ENCODE peak calls at places on chromosomes 4 and X, in nine cellular contexts. G is IMR-90, U is kidney, X is tibial artery, J is neuronal stem cell, Z is fibroblast of lung, A is cardiac fibroblast, E is right cardiac atrium, D is WERI-Rb-1. Q is an unnamed sample.

GRCh38 chrX:30590368-30590767 is 12.8 kb upstream of the TASL start:
- DNase-seq in Z (no peak), U (no peak), X (no peak), E (no peak), J (no peak), A (no peak), D (no peak), G (no peak), Q (no peak)

GRCh38 chrX:11135483-11136185 is 24.5 kb downstream of the HCCS start:
- DNase-seq in J (no peak), A (no peak), G (no peak), Z (no peak), X (no peak), E (no peak), U (no peak), D (no peak), Q (no peak)

GRCh38 chr4:152974732-152975614 is 38.9 kb downstream of the FHDC1 start:
- DNase-seq in U (no peak), A (no peak), X (peak), G (no peak), Z (no peak), E (no peak), D (no peak), J (no peak), Q (no peak)

GRCh38 chr4:145815027-145815612 is 123.5 kb downstream of the ZNF827 start:
- DNase-seq in D (no peak), J (no peak), U (no peak), E (no peak), X (no peak), Z (no peak), G (no peak), A (no peak), Q (no peak)

GRCh38 chr4:68592673-68593072 is 16.6 kb upstream of the UGT2B17 start:
- DNase-seq in U (no peak), D (no peak), G (no peak), J (no peak), E (no peak), X (no peak), Z (no peak), A (no peak), Q (no peak)

GRCh38 chrX:19177710-19178109 is 55.4 kb upstream of the ADGRG2 start:
- DNase-seq in A (no peak), E (no peak), U (no peak), J (no peak), D (no peak), Z (no peak), G (no peak), X (no peak), Q (no peak)

GRCh38 chr4:176193898-176194297 is 1.5 kb downstream of the SPATA4 start:
- DNase-seq in G (peak), A (peak), J (no peak), Z (peak), X (no peak), D (no peak), E (no peak), U (no peak), Q (peak)

GRCh38 chr4:133320576-133321170 is 171.6 kb downstream of the PCDH10 start:
- DNase-seq in A (peak), U (no peak), D (peak), Z (peak), X (no peak), J (peak), G (peak), E (no peak), Q (no peak)

GRCh38 chr4:5463361-5463760 is 245.0 kb downstream of the EVC2 start:
- DNase-seq in Z (no peak), E (no peak), X (peak), J (no peak), A (no peak), G (no peak), U (no peak), D (no peak), Q (no peak)

GRCh38 chr4:42347076-42347475 is 50.2 kb upstream of the SHISA3 start:
- DNase-seq in X (no peak), U (no peak), E (no peak), D (no peak), G (no peak), A (no peak), J (no peak), Z (no peak), Q (no peak)

GRCh38 chr4:126405369-126405982 is 1090.7 kb downstream of the FAT4 start:
- DNase-seq in D (peak), E (no peak), A (peak), G (peak), U (no peak), X (no peak), Z (peak), J (no peak), Q (no peak)

GRCh38 chr4:26320159-26320452 is 708 bp upstream of the RBPJ start:
- DNase-seq in D (no peak), U (no peak), Z (peak), A (peak), X (no peak), J (no peak), G (peak), E (no peak), Q (no peak)

GRCh38 chr4:76434901-76435688 is at the start of gene SHROOM3:
- DNase-seq in X (no peak), D (no peak), U (no peak), E (peak), J (peak), A (no peak), Z (no peak), G (no peak), Q (no peak)

GRCh38 chrX:17459008-17459407 is 84.0 kb downstream of the NHS start:
- DNase-seq in X (peak), E (peak), D (no peak), J (no peak), U (no peak), A (peak), Z (peak), G (peak), Q (peak)

GRCh38 chrX:46251755-46252154 is 293.5 kb downstream of the ZNF674 start:
- DNase-seq in G (peak), A (peak), U (no peak), D (no peak), J (no peak), E (no peak), X (no peak), Z (peak), Q (no peak)

GRCh38 chrX:10617964-10618342 is 2.4 kb downstream of the MID1 start:
- DNase-seq in A (peak), G (peak), D (no peak), X (no peak), U (no peak), E (no peak), J (no peak), Z (no peak), Q (no peak)

GRCh38 chrX:15866141-15866540 is 11.5 kb upstream of the AP1S2 start:
- DNase-seq in U (no peak), J (no peak), A (no peak), E (no peak), Z (no peak), D (no peak), X (no peak), G (no peak), Q (no peak)

GRCh38 chrX:15607067-15607466 is 6.3 kb upstream of the ACE2 start:
- DNase-seq in G (no peak), E (no peak), U (no peak), X (no peak), A (no peak), D (no peak), Z (no peak), J (no peak), Q (no peak)

GRCh38 chrX:129984196-129984962 is 1.9 kb downstream of the BCORL1 start:
- DNase-seq in Z (no peak), A (no peak), U (peak), E (peak), G (no peak), J (no peak), D (peak), X (peak), Q (no peak)

GRCh38 chr4:87806520-87806919 is 7.2 kb downstream of the IBSP start:
- DNase-seq in J (no peak), X (no peak), D (no peak), G (peak), A (peak), E (no peak), U (no peak), Z (peak), Q (no peak)

GRCh38 chr4:56283394-56283793 is 103.9 kb downstream of the AASDH start:
- DNase-seq in Z (no peak), E (no peak), X (no peak), A (no peak), U (no peak), G (no peak), J (no peak), D (no peak), Q (no peak)

GRCh38 chr4:121457278-121457875 is 76.6 kb upstream of the QRFPR start:
- DNase-seq in A (no peak), X (no peak), Z (no peak), D (no peak), G (no peak), E (no peak), J (no peak), U (no peak), Q (no peak)

GRCh38 chr4:24372915-24373314 is 211.4 kb downstream of the DHX15 start:
- DNase-seq in A (no peak), E (no peak), U (no peak), Z (no peak), J (no peak), G (no peak), D (no peak), X (no peak), Q (no peak)

GRCh38 chr4:159006202-159006601 is 96.7 kb upstream of the RAPGEF2 start:
- DNase-seq in Z (peak), D (no peak), A (peak), U (no peak), G (peak), E (no peak), J (no peak), X (no peak), Q (no peak)

GRCh38 chr4:2761035-2761923 is 5.1 kb upstream of the TNIP2 start:
- DNase-seq in X (peak), G (no peak), Z (no peak), J (no peak), D (no peak), E (no peak), U (no peak), A (no peak), Q (no peak)

GRCh38 chr4:99815597-99816011 is 1.0 kb upstream of the DAPP1 start:
- DNase-seq in Z (no peak), D (no peak), X (no peak), A (peak), J (no peak), U (no peak), G (peak), E (no peak), Q (no peak)

GRCh38 chr4:17809667-17810066 is 890 bp downstream of the DCAF16 start:
- DNase-seq in D (no peak), A (no peak), X (no peak), Z (no peak), E (no peak), G (no peak), J (no peak), U (no peak), Q (no peak)

GRCh38 chr4:92387459-92388069 is 83.8 kb downstream of the GRID2 start:
- DNase-seq in X (no peak), U (no peak), Z (peak), E (no peak), A (peak), G (peak), D (peak), J (peak), Q (no peak)

GRCh38 chrX:64642482-64642881 is 247.2 kb upstream of the MTMR8 start:
- DNase-seq in G (no peak), U (no peak), A (peak), Z (no peak), D (peak), X (no peak), E (no peak), J (no peak), Q (no peak)

GRCh38 chr4:74038161-74039064 is at the start of gene CXCL3:
- DNase-seq in G (peak), X (peak), A (peak), D (peak), E (peak), Z (peak), U (peak), J (peak), Q (no peak)

GRCh38 chr4:61462451-61463326 is 262.6 kb downstream of the ADGRL3 start:
- DNase-seq in A (peak), J (no peak), E (no peak), X (no peak), D (no peak), U (no peak), Z (peak), G (peak), Q (no peak)

GRCh38 chr4:68683034-68683433 is 12.6 kb upstream of the UGT2B15 start:
- DNase-seq in G (no peak), D (peak), Z (no peak), U (no peak), A (no peak), X (no peak), E (no peak), J (no peak), Q (no peak)

GRCh38 chr4:53640576-53641459 is 49.5 kb upstream of the LNX1 start:
- DNase-seq in A (no peak), J (peak), E (no peak), Z (no peak), D (no peak), X (no peak), U (no peak), G (no peak), Q (no peak)

GRCh38 chr4:36771411-36772153 is 473.0 kb upstream of the NWD2 start:
- DNase-seq in A (no peak), D (no peak), G (no peak), U (no peak), Z (no peak), X (no peak), J (no peak), E (no peak), Q (no peak)

GRCh38 chr4:54015421-54016065 is 48.9 kb downstream of the CHIC2 start:
- DNase-seq in G (no peak), J (peak), E (no peak), Z (no peak), A (no peak), D (no peak), X (no peak), U (no peak), Q (no peak)

GRCh38 chrX:18288716-18289115 is 65.8 kb downstream of the SCML2 start:
- DNase-seq in X (no peak), A (no peak), Z (no peak), U (no peak), D (no peak), G (no peak), J (no peak), E (no peak), Q (no peak)

GRCh38 chr4:56671373-56671772 is 9.7 kb downstream of the HOPX start:
- DNase-seq in D (no peak), Z (no peak), X (no peak), J (no peak), U (no peak), E (no peak), A (no peak), G (no peak), Q (no peak)

GRCh38 chr4:174523003-174523693 is 860 bp upstream of the HPGD start:
- DNase-seq in U (no peak), J (no peak), G (no peak), Z (peak), E (no peak), A (peak), X (no peak), D (no peak), Q (no peak)

GRCh38 chrX:105313596-105313995 is 93.1 kb upstream of the TEX13A start:
- DNase-seq in G (no peak), J (no peak), D (no peak), U (no peak), E (no peak), Z (peak), X (no peak), A (peak), Q (no peak)
- H3K4me3 ChIP-seq in G (no peak), J (no peak), D (no peak), U (no peak), E (no peak), Z (no peak), X (no peak), A (peak), Q (no peak)

GRCh38 chr4:11354531-11354930 is 74.2 kb downstream of the HS3ST1 start:
- DNase-seq in J (no peak), E (no peak), Z (no peak), A (no peak), X (no peak), D (no peak), U (no peak), G (no peak), Q (no peak)

GRCh38 chr4:11355224-11355623 is 73.5 kb downstream of the HS3ST1 start:
- DNase-seq in J (no peak), U (no peak), X (no peak), E (no peak), G (no peak), A (no peak), D (no peak), Z (no peak), Q (no peak)
- H3K4me3 ChIP-seq in J (no peak), U (no peak), X (no peak), E (no peak), G (no peak), A (no peak), D (no peak), Z (no peak), Q (no peak)

GRCh38 chrX:75522565-75523411 is at the start of gene ZDHHC15:
- DNase-seq in Z (peak), A (peak), X (peak), U (peak), G (no peak), E (peak), J (peak), D (no peak), Q (no peak)
- H3K4me3 ChIP-seq in Z (peak), A (peak), X (peak), U (peak), G (no peak), E (peak), J (peak), D (no peak), Q (peak)

GRCh38 chrX:48071986-48072605 is 656 bp upstream of the ZNF630 start:
- DNase-seq in J (no peak), X (no peak), G (no peak), A (no peak), Z (no peak), E (no peak), U (no peak), D (no peak), Q (no peak)
- H3K4me3 ChIP-seq in J (no peak), X (peak), G (peak), A (peak), Z (peak), E (peak), U (peak), D (peak), Q (peak)

GRCh38 chr4:15341022-15341732 is 86.7 kb upstream of the C1QTNF7 start:
- DNase-seq in G (no peak), X (no peak), U (no peak), E (no peak), Z (no peak), J (no peak), D (peak), A (no peak), Q (no peak)
- H3K4me3 ChIP-seq in G (no peak), X (peak), U (peak), E (no peak), Z (peak), J (no peak), D (no peak), A (no peak), Q (no peak)

Q was measured in BJ.